ENCODE peak calls at places on chromosomes 7 and 10, in ten cellular contexts. Q, E, G, C, S, V, R, W, X and L are unnamed samples.

GRCh38 chr10:81784111-81784597 is 90.8 kb upstream of the NRG3 start:
- DNase-seq in C (no peak), R (no peak), V (no peak), X (no peak), S (no peak), Q (no peak), W (no peak), E (no peak), G (no peak), L (no peak)

GRCh38 chr10:5317547-5318107 is 47.1 kb upstream of the UCN3 start:
- DNase-seq in S (no peak), G (peak; percentile 51), R (peak; percentile 11), X (no peak), E (peak; percentile 92), W (no peak), C (no peak), V (peak; percentile 77), Q (peak; percentile 53), L (peak; percentile 87)

GRCh38 chr7:7596156-7596555 is 29.5 kb downstream of the MIOS start:
- DNase-seq in S (no peak), R (no peak), E (no peak), X (no peak), V (no peak), Q (peak; percentile 25), G (no peak), C (no peak), W (no peak), L (no peak)

GRCh38 chr10:72328045-72328828 is 26.5 kb downstream of the DNAJB12 start:
- DNase-seq in V (peak; percentile 47), W (no peak), R (peak; percentile 72), X (peak; percentile 82), G (no peak), E (peak; percentile 52), Q (no peak), C (peak; percentile 85), S (peak; percentile 72), L (peak; percentile 83)

GRCh38 chr10:5364365-5364764 is 401 bp upstream of the UCN3 start:
- DNase-seq in W (no peak), E (no peak), V (no peak), G (no peak), C (no peak), S (no peak), R (no peak), X (no peak), Q (no peak), L (no peak)

GRCh38 chr7:157027568-157028527 is 17.4 kb upstream of the MNX1 start:
- DNase-seq in W (no peak), E (no peak), Q (no peak), C (peak; percentile 9), R (no peak), V (peak; percentile 9), S (no peak), X (no peak), G (no peak), L (peak; percentile 79)

GRCh38 chr10:121113385-121113696 is 262.2 kb downstream of the WDR11 start:
- DNase-seq in Q (no peak), S (no peak), X (no peak), W (no peak), R (no peak), E (no peak), V (no peak), C (no peak), G (no peak), L (peak; percentile 37)

GRCh38 chr10:128151031-128151430 is 24.8 kb upstream of the MKI67 start:
- DNase-seq in Q (no peak), E (no peak), C (no peak), S (no peak), R (no peak), V (no peak), X (peak; percentile 39), G (no peak), W (no peak), L (no peak)

GRCh38 chr10:49649294-49649693 is 30.2 kb upstream of the C10orf53 start:
- DNase-seq in S (no peak), E (peak; percentile 14), C (peak; percentile 56), Q (no peak), V (no peak), R (no peak), X (peak; percentile 28), W (no peak), G (no peak), L (no peak)

GRCh38 chr7:144500225-144500624 is 96.7 kb upstream of the NOBOX start:
- DNase-seq in R (no peak), W (no peak), Q (no peak), G (no peak), C (no peak), V (no peak), X (no peak), E (no peak), S (no peak), L (no peak)

GRCh38 chr7:35657125-35657524 is 37.8 kb downstream of the HERPUD2 start:
- DNase-seq in C (no peak), W (no peak), G (no peak), R (no peak), V (no peak), E (no peak), S (no peak), Q (no peak), X (no peak), L (no peak)

GRCh38 chr10:13139671-13140070 is 21.7 kb upstream of the MCM10 start:
- DNase-seq in V (no peak), S (no peak), C (no peak), W (no peak), X (no peak), R (no peak), E (no peak), Q (no peak), G (no peak), L (no peak)

GRCh38 chr7:24401628-24402593 is 117.9 kb downstream of the NPY start:
- DNase-seq in G (no peak), V (peak; percentile 41), S (no peak), R (peak; percentile 51), Q (no peak), C (no peak), X (no peak), W (no peak), E (no peak), L (peak; percentile 39)

GRCh38 chr7:84022686-84023308 is 171.8 kb downstream of the SEMA3A start:
- DNase-seq in Q (no peak), S (peak; percentile 19), V (no peak), W (no peak), G (no peak), X (no peak), E (no peak), C (no peak), R (no peak), L (peak; percentile 25)

GRCh38 chr7:134701272-134701671 is 54.6 kb downstream of the BPGM start:
- DNase-seq in Q (no peak), C (no peak), E (no peak), X (no peak), W (no peak), S (no peak), R (peak; percentile 55), G (peak; percentile 5), V (peak; percentile 50), L (peak; percentile 49)

GRCh38 chr10:36254191-36254590 is 612.1 kb upstream of the FZD8 start:
- DNase-seq in W (peak; percentile 44), S (peak; percentile 18), G (no peak), Q (no peak), R (peak; percentile 64), E (no peak), X (no peak), C (no peak), V (no peak), L (peak; percentile 72)

GRCh38 chr10:50420166-50420565 is 168.8 kb upstream of the ASAH2 start:
- DNase-seq in C (no peak), V (no peak), E (no peak), G (no peak), X (no peak), R (no peak), Q (no peak), W (no peak), S (no peak), L (no peak)

GRCh38 chr7:98418271-98418635 is 17.4 kb upstream of the BAIAP2L1 start:
- DNase-seq in W (no peak), S (no peak), G (no peak), X (no peak), V (peak; percentile 66), C (no peak), R (no peak), Q (no peak), E (peak; percentile 39), L (peak; percentile 29)

DNA sequence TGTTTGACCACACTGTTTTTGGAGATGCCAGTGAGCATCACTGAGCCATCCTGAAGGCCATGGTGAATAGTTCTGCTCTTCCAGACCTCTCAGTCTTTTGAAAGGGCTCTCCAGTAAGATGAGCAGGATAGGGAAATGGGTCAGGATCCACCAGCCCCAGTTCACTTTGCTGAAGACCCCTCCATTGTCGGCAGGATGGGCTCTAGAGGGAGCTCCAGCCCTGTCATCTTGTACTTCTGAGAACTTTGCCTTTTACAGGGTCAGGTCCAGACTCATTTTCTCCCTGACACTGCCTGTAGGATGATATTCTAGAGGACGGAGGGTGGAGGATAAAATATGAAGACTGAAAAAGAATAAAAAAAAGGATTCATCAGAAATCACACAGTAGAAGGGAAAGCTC is 13.1 kb downstream of the LHFPL3 start:
- DNase-seq in V (no peak), E (no peak), Q (no peak), C (no peak), G (no peak), R (peak; percentile 3), S (no peak), X (peak; percentile 50), W (no peak), L (peak; percentile 21)
- TF ChIP-seq CTCF in V (no peak), E (peak; percentile 24), Q (no peak), C (no peak), G (no peak), R (no peak), S (no peak), X (peak; percentile 57), W (no peak), L (no peak)

DNA sequence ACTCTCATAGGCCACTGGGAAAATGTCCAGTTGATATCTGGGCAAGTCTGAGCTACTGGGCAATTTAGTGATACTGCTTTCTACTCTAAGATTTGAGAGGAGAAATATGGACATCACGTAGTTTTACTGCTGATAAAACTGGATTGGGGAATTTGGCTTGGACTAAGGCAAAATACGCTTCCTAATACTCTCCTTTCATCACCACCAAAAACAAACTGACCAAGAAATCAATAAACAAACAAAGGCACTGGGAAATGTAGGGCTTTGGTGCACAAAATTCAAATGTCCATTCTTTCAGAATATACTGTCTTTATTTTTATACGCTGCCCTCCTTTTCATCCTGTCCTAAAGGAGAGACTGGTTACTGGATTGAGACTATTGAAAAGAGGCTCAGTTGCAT is 145.1 kb upstream of the SP8 start:
- DNase-seq in S (no peak), Q (no peak), X (no peak), G (no peak), E (no peak), C (no peak), W (no peak), R (no peak), V (no peak), L (no peak)
- TF ChIP-seq CTCF in S (no peak), Q (no peak), X (no peak), G (no peak), E (no peak), C (no peak), W (no peak), R (no peak), V (no peak), L (no peak)

GRCh38 chr7:142739927-142740492 is 9.3 kb upstream of the PRSS1 start:
- DNase-seq in G (no peak), R (no peak), X (no peak), C (no peak), Q (no peak), V (no peak), E (no peak), S (no peak), W (no peak), L (peak; percentile 24)
- TF ChIP-seq CTCF in G (no peak), R (no peak), X (no peak), C (no peak), Q (no peak), V (peak; percentile 3), E (peak; percentile 33), S (no peak), W (no peak), L (no peak)

GRCh38 chr10:69410487-69410886 is 6.2 kb downstream of the TACR2 start:
- DNase-seq in S (no peak), X (no peak), E (no peak), Q (no peak), G (no peak), V (no peak), W (no peak), C (no peak), R (no peak), L (no peak)
- TF ChIP-seq CTCF in S (no peak), X (no peak), E (no peak), Q (no peak), G (no peak), V (no peak), W (no peak), C (no peak), R (no peak), L (no peak)